ENCODE peak calls at places on chromosomes 4 and X, in six cellular contexts. A, R, F, Y, I and W are unnamed samples.

GRCh38 chrX:56462389-56462788 is 101.0 kb upstream of the UBQLN2 start:
- DNase-seq in R (no peak), F (no peak), Y (no peak), I (no peak), A (no peak), W (no peak)

GRCh38 chr4:40157444-40157843 is 39.4 kb upstream of the RHOH start:
- DNase-seq in F (no peak), I (no peak), Y (no peak), A (no peak), R (no peak), W (peak; percentile 53)

GRCh38 chrX:119688856-119689455 is 4.0 kb downstream of the SEPTIN6 start:
- DNase-seq in F (no peak), Y (no peak), A (no peak), R (no peak), I (no peak), W (no peak)

GRCh38 chr4:155526452-155527169 is 140.0 kb upstream of the GUCY1A1 start:
- DNase-seq in I (no peak), F (no peak), R (no peak), Y (no peak), A (no peak), W (no peak)

GRCh38 chr4:21102667-21103066 is 402.4 kb downstream of the PACRGL start:
- DNase-seq in A (no peak), F (no peak), Y (no peak), R (no peak), I (no peak), W (no peak)

GRCh38 chr4:24321637-24322036 is 262.7 kb downstream of the DHX15 start:
- DNase-seq in Y (no peak), A (no peak), F (no peak), I (no peak), R (no peak), W (no peak)

GRCh38 chr4:96912731-96913130 is 1072.8 kb downstream of the PDHA2 start:
- DNase-seq in A (no peak), Y (no peak), F (no peak), R (no peak), I (no peak), W (no peak)

GRCh38 chrX:13902406-13902805 is 85.5 kb upstream of the GPM6B start:
- DNase-seq in Y (no peak), I (no peak), F (no peak), R (no peak), A (no peak), W (no peak)

GRCh38 chr4:16858275-16858752 is 40.1 kb downstream of the LDB2 start:
- DNase-seq in A (no peak), Y (peak; percentile 34), R (no peak), F (no peak), I (no peak), W (no peak)

GRCh38 chr4:28443786-28444412 is 1583.3 kb downstream of the STIM2 start:
- DNase-seq in F (no peak), I (no peak), R (no peak), Y (peak; percentile 15), A (no peak), W (no peak)

GRCh38 chr4:156290811-156291210 is 337.1 kb upstream of the CTSO start:
- DNase-seq in F (no peak), I (no peak), R (no peak), Y (no peak), A (no peak), W (no peak)

GRCh38 chr4:125225806-125226205 is 88.9 kb upstream of the FAT4 start:
- DNase-seq in I (no peak), A (no peak), F (no peak), R (no peak), Y (no peak), W (no peak)

GRCh38 chr4:150886597-150886996 is 128.5 kb downstream of the LRBA start:
- DNase-seq in R (no peak), I (no peak), A (no peak), F (no peak), Y (no peak), W (no peak)

GRCh38 chrX:71107762-71108360 is 1.3 kb upstream of the CXorf65 start:
- DNase-seq in F (no peak), A (peak; percentile 69), Y (no peak), I (no peak), R (no peak), W (no peak)

GRCh38 chr4:13535708-13536361 is 8.5 kb downstream of the NKX3-2 start:
- DNase-seq in R (no peak), I (no peak), Y (no peak), A (no peak), F (peak; percentile 52), W (no peak)

GRCh38 chrX:47936224-47936939 is 67.4 kb downstream of the ZNF182 start:
- DNase-seq in F (no peak), A (peak; percentile 91), I (no peak), R (no peak), Y (no peak), W (peak; percentile 13)

GRCh38 chrX:30895331-30895730 is 6.3 kb upstream of the TAB3 start:
- DNase-seq in Y (no peak), R (peak; percentile 35), I (no peak), F (no peak), A (no peak), W (no peak)

GRCh38 chrX:28126886-28127285 is 145.6 kb upstream of the DCAF8L1 start:
- DNase-seq in I (no peak), F (no peak), Y (no peak), R (no peak), A (no peak), W (no peak)

GRCh38 chrX:23548164-23548563 is 119.1 kb upstream of the PRDX4 start:
- DNase-seq in Y (no peak), I (no peak), R (no peak), A (no peak), F (no peak), W (no peak)

GRCh38 chrX:41457618-41458192 is 10.6 kb downstream of the NYX start:
- DNase-seq in Y (no peak), F (no peak), A (peak; percentile 12), I (no peak), R (no peak), W (no peak)

GRCh38 chr4:147526272-147526654 is 45.4 kb downstream of the EDNRA start:
- DNase-seq in I (no peak), F (no peak), R (no peak), A (no peak), Y (no peak), W (no peak)

GRCh38 chr4:8525383-8526120 is 54.6 kb upstream of the GPR78 start:
- DNase-seq in R (no peak), Y (no peak), A (no peak), F (no peak), I (no peak), W (no peak)

GRCh38 chr4:169707958-169708643 is 49.6 kb downstream of the HPF1 start:
- DNase-seq in A (no peak), F (no peak), I (no peak), R (no peak), Y (no peak), W (no peak)

GRCh38 chr4:128461300-128462103 is 173.9 kb upstream of the PGRMC2 start:
- DNase-seq in F (no peak), I (no peak), R (no peak), A (peak; percentile 72), Y (no peak), W (no peak)

GRCh38 chrX:47283015-47283771 is 50.4 kb downstream of the USP11 start:
- DNase-seq in I (no peak), F (peak; percentile 38), R (peak; percentile 6), Y (no peak), A (peak; percentile 31), W (no peak)

GRCh38 chr4:15376594-15376993 is 51.2 kb upstream of the C1QTNF7 start:
- DNase-seq in Y (peak; percentile 10), F (no peak), R (peak; percentile 13), I (no peak), A (no peak), W (no peak)

GRCh38 chr4:71162386-71162785 is 168.9 kb downstream of the DCK start:
- DNase-seq in R (no peak), Y (no peak), A (no peak), I (no peak), F (no peak), W (no peak)

GRCh38 chrX:56920338-56920997 is 74.9 kb downstream of the SPIN3 start:
- DNase-seq in A (no peak), R (no peak), F (no peak), Y (no peak), I (no peak), W (no peak)

GRCh38 chrX:111649641-111650040 is 31.3 kb upstream of the ALG13 start:
- DNase-seq in Y (no peak), A (no peak), I (no peak), F (no peak), R (no peak), W (no peak)

GRCh38 chrX:25941559-25942250 is 196.4 kb upstream of the MAGEB18 start:
- DNase-seq in R (no peak), A (no peak), I (no peak), F (no peak), Y (no peak), W (no peak)

GRCh38 chr4:15765910-15766703 is 12.0 kb upstream of the CD38 start:
- DNase-seq in Y (no peak), R (no peak), F (no peak), A (no peak), I (no peak), W (peak; percentile 63)

GRCh38 chrX:97238632-97239031 is 354.9 kb downstream of the RPA4 start:
- DNase-seq in I (no peak), Y (no peak), A (no peak), R (no peak), F (no peak), W (no peak)

GRCh38 chr4:86927843-86928395 is 6.9 kb upstream of the AFF1 start:
- DNase-seq in I (no peak), Y (no peak), R (peak; percentile 87), F (no peak), A (no peak), W (peak; percentile 62)

GRCh38 chr4:76022031-76022430 is 1.3 kb downstream of the CXCL10 start:
- DNase-seq in A (no peak), F (no peak), R (no peak), Y (no peak), I (no peak), W (no peak)
- TF ChIP-seq POLR2AphosphoS5 in A (no peak), F (no peak), R (no peak), Y (no peak), I (no peak), W (no peak)

DNA sequence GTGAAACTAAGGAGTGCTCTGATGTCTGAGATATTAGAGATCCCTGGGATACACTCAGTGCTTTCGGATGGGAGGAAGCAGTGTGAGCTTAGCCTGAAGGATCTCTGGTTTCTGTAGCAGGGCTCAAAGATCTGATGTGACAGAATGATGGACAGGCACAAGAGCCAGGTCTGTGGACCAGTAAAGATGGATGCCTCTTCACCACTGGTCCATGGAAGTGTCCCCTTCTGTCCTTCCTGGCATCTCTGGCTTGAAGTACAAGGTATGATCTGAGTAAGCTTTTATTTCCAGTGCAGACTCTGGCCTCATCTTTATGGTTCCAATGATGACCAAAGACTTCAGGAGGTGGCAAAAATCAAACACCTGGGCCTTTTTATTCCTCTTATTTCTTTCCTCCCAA is 88.1 kb downstream of the TBC1D9 start:
- DNase-seq in R (no peak), Y (no peak), A (no peak), F (no peak), I (no peak), W (no peak)
- H3K27ac ChIP-seq in R (no peak overlapping the region), Y (no peak overlapping the region), A (no peak overlapping the region), F (no peak overlapping the region), I (no peak overlapping the region), W (no peak overlapping the region)

GRCh38 chr4:88765729-88766128 is 68.1 kb upstream of the NAP1L5 start:
- DNase-seq in F (no peak), I (no peak), A (no peak), R (no peak), Y (no peak), W (no peak)
- TF ChIP-seq GABPA in F (no peak), I (no peak), A (no peak), R (no peak), Y (no peak), W (no peak)

GRCh38 chrX:107118322-107119147 is at the start of gene RBM41:
- DNase-seq in R (peak; percentile 81), I (peak; percentile 31), A (peak; percentile 73), Y (peak; percentile 9), F (peak; percentile 77), W (peak; percentile 22)
- TF ChIP-seq POLR2AphosphoS5 in R (peak; percentile 52), I (no peak), A (no peak), Y (no peak), F (peak; percentile 38), W (no peak)